ENCODE peak calls at places on chromosome 22, in eight cellular contexts. J is AG04450; M is activated naive CD4-positive, alpha-beta T cell; N is stimulated activated CD8-positive, alpha-beta memory T cell treated with anti-CD3 and anti-CD28 coated beads, Interleukin-15, amount 100 ng/mL, for 4 hours; C is astrocyte of the spinal cord; W is H9; Q is GM03348; X is lung microvascular endothelial cell. H is an unnamed sample.
A peak's percentile ranks its signal among the peaks of the same experiment; 100 is the strongest.

GRCh38 chr22:27772370-27773235 is 29.0 kb downstream of the MN1 start:
- DNase-seq in J (no peak), M (no peak), N (no peak), C (no peak), W (no peak), Q (no peak), X (no peak), H (no peak)

GRCh38 chr22:43268261-43268660 is 74.9 kb downstream of the SCUBE1 start:
- DNase-seq in J (no peak), M (no peak), N (no peak), C (no peak), W (no peak), Q (no peak), X (no peak), H (no peak)

GRCh38 chr22:50734343-50734771 is 3.6 kb upstream of the ACR start:
- DNase-seq in J (no peak), M (no peak), N (no peak), C (no peak), W (no peak), Q (no peak), X (no peak), H (no peak)

GRCh38 chr22:37571258-37571991 is 8.5 kb downstream of the LGALS2 start:
- DNase-seq in J (no peak), M (no peak), N (no peak), C (peak; percentile 35), W (no peak), Q (no peak), X (no peak), H (peak; percentile 26)

GRCh38 chr22:29539105-29539504 is 14.5 kb downstream of the THOC5 start:
- DNase-seq in J (no peak), M (no peak), N (no peak), C (no peak), W (no peak), Q (no peak), X (peak; percentile 40), H (no peak)

GRCh38 chr22:35599364-35599763 is 17.8 kb downstream of the MB start:
- DNase-seq in J (no peak), M (no peak), N (no peak), C (no peak), W (no peak), Q (no peak), X (no peak), H (no peak)

GRCh38 chr22:30250713-30251267 is 4.2 kb upstream of the LIF start:
- DNase-seq in J (no peak), M (no peak), N (no peak), C (peak; percentile 53), W (no peak), Q (peak; percentile 73), X (no peak), H (peak; percentile 86)

GRCh38 chr22:49671331-49672012 is 156.2 kb downstream of the BRD1 start:
- DNase-seq in J (no peak), M (no peak), N (no peak), C (no peak), W (peak; percentile 21), Q (no peak), X (no peak), H (no peak)

GRCh38 chr22:49948573-49948957 is 12.0 kb upstream of the PIM3 start:
- DNase-seq in J (no peak), M (no peak), N (no peak), C (no peak), W (no peak), Q (no peak), X (no peak), H (no peak)

GRCh38 chr22:31400023-31400397 is 606 bp downstream of the DRG1 start:
- DNase-seq in J (no peak), M (no peak), N (no peak), C (peak; percentile 30), W (no peak), Q (peak; percentile 32), X (peak; percentile 55), H (peak; percentile 35)

GRCh38 chr22:28379075-28379806 is 300.4 kb downstream of the TTC28 start:
- DNase-seq in J (no peak), M (no peak), N (no peak), C (no peak), W (no peak), Q (no peak), X (no peak), H (no peak)

GRCh38 chr22:23829845-23830372 is 8.9 kb downstream of the DERL3 start:
- DNase-seq in J (peak; percentile 77), M (no peak), N (no peak), C (peak; percentile 87), W (no peak), Q (peak; percentile 50), X (no peak), H (peak; percentile 92)

GRCh38 chr22:25956801-25957200 is 212.5 kb upstream of the SEZ6L start:
- DNase-seq in J (no peak), M (no peak), N (no peak), C (no peak), W (no peak), Q (no peak), X (no peak), H (no peak)

GRCh38 chr22:20550851-20551744 is 43.7 kb downstream of the MED15 start:
- DNase-seq in J (no peak), M (no peak), N (no peak), C (peak; percentile 71), W (peak; percentile 72), Q (peak; percentile 83), X (no peak), H (peak; percentile 78)

GRCh38 chr22:39291501-39291900 is 27.9 kb downstream of the RPL3 start:
- DNase-seq in J (no peak), M (no peak), N (no peak), C (no peak), W (peak; percentile 46), Q (no peak), X (no peak), H (no peak)

GRCh38 chr22:20430641-20431519 is 6.7 kb downstream of the SCARF2 start:
- DNase-seq in J (no peak), M (no peak), N (no peak), C (no peak), W (peak; percentile 69), Q (no peak), X (peak; percentile 84), H (no peak)

H was measured in IMR-90.